ENCODE peak calls at places on chromosomes 16 and 17, in five cellular contexts. One of them, this sample, is unnamed.

GRCh38 chr17:45231481-45232116 is 9.9 kb downstream of the FMNL1 start:
- ATAC-seq in Right ventricle myocardium superior: no peak
- ATAC-seq in natural killer cell treated with Interleukin-12 subunit alpha and Interleukin-12 subunit beta and Interleukin-15 and Interleukin-18, amount 100 ng/mL, for 72 hours: no peak
- ATAC-seq in CD8-positive, alpha-beta T cell: no peak
- ATAC-seq in body of pancreas: no peak
- ATAC-seq in this sample: no peak

GRCh38 chr17:78138204-78139060 is 7.8 kb upstream of the C17orf99 start:
- ATAC-seq in body of pancreas: no peak
- ATAC-seq in CD8-positive, alpha-beta T cell: no peak
- ATAC-seq in natural killer cell treated with Interleukin-12 subunit alpha and Interleukin-12 subunit beta and Interleukin-15 and Interleukin-18, amount 100 ng/mL, for 72 hours: no peak
- ATAC-seq in Right ventricle myocardium superior: no peak
- ATAC-seq in this sample: no peak

GRCh38 chr17:75474736-75475135 is 18.3 kb downstream of the TMEM94 start:
- ATAC-seq in natural killer cell treated with Interleukin-12 subunit alpha and Interleukin-12 subunit beta and Interleukin-15 and Interleukin-18, amount 100 ng/mL, for 72 hours: no peak
- ATAC-seq in CD8-positive, alpha-beta T cell: no peak
- ATAC-seq in body of pancreas: no peak
- ATAC-seq in Right ventricle myocardium superior: no peak
- ATAC-seq in this sample: no peak

GRCh38 chr16:4880006-4880580 is 32.8 kb downstream of the UBN1 start:
- ATAC-seq in CD8-positive, alpha-beta T cell: no peak
- ATAC-seq in natural killer cell treated with Interleukin-12 subunit alpha and Interleukin-12 subunit beta and Interleukin-15 and Interleukin-18, amount 100 ng/mL, for 72 hours: no peak
- ATAC-seq in body of pancreas: no peak
- ATAC-seq in Right ventricle myocardium superior: no peak
- ATAC-seq in this sample: no peak

GRCh38 chr16:87100306-87101058 is 216.7 kb downstream of the C16orf95 start:
- ATAC-seq in body of pancreas: no peak
- ATAC-seq in Right ventricle myocardium superior: no peak
- ATAC-seq in CD8-positive, alpha-beta T cell: no peak
- ATAC-seq in natural killer cell treated with Interleukin-12 subunit alpha and Interleukin-12 subunit beta and Interleukin-15 and Interleukin-18, amount 100 ng/mL, for 72 hours: peak
- ATAC-seq in this sample: no peak

GRCh38 chr17:17001076-17001777 is 29.3 kb upstream of the TNFRSF13B start:
- ATAC-seq in Right ventricle myocardium superior: peak
- ATAC-seq in CD8-positive, alpha-beta T cell: no peak
- ATAC-seq in natural killer cell treated with Interleukin-12 subunit alpha and Interleukin-12 subunit beta and Interleukin-15 and Interleukin-18, amount 100 ng/mL, for 72 hours: no peak
- ATAC-seq in body of pancreas: no peak
- ATAC-seq in this sample: no peak

GRCh38 chr17:82892869-82893565 is 53.2 kb upstream of the ZNF750 start:
- ATAC-seq in natural killer cell treated with Interleukin-12 subunit alpha and Interleukin-12 subunit beta and Interleukin-15 and Interleukin-18, amount 100 ng/mL, for 72 hours: peak
- ATAC-seq in body of pancreas: no peak
- ATAC-seq in CD8-positive, alpha-beta T cell: peak
- ATAC-seq in Right ventricle myocardium superior: peak
- ATAC-seq in this sample: peak

GRCh38 chr16:24534634-24535033 is 4.7 kb upstream of the RBBP6 start:
- ATAC-seq in CD8-positive, alpha-beta T cell: no peak
- ATAC-seq in Right ventricle myocardium superior: no peak
- ATAC-seq in natural killer cell treated with Interleukin-12 subunit alpha and Interleukin-12 subunit beta and Interleukin-15 and Interleukin-18, amount 100 ng/mL, for 72 hours: no peak
- ATAC-seq in body of pancreas: no peak
- ATAC-seq in this sample: no peak

This sample was measured in activated T-helper 17 cell treated with anti-CD3 and anti-CD28 coated beads, Interleukin-2, amount 50 U/mL, for 72 hours.